ENCODE peak calls at places on chromosome 14, in five cellular contexts. P is testis, C is Peyer's patch, V is neural progenitor cell, B is psoas muscle. J is an unnamed sample.

GRCh38 chr14:92719890-92720323 is 28.5 kb downstream of the LGMN start:
- DNase-seq in P (peak), C (no peak), V (no peak), B (no peak), J (no peak)

GRCh38 chr14:26206640-26207039 is 391.2 kb downstream of the NOVA1 start:
- DNase-seq in P (no peak), C (no peak), V (no peak), B (no peak), J (no peak)

GRCh38 chr14:100404419-100404818 is 81.3 kb downstream of the SLC25A47 start:
- DNase-seq in P (no peak), C (no peak), V (no peak), B (no peak), J (no peak)

GRCh38 chr14:76863724-76864407 is 37.7 kb downstream of the LRRC74A start:
- DNase-seq in P (peak), C (peak), V (no peak), B (peak), J (no peak)

GRCh38 chr14:56731187-56731586 is 79.1 kb downstream of the OTX2 start:
- DNase-seq in P (no peak), C (no peak), V (no peak), B (no peak), J (no peak)

GRCh38 chr14:73660511-73660910 is 15.7 kb downstream of the DNAL1 start:
- DNase-seq in P (no peak), C (no peak), V (no peak), B (no peak), J (no peak)

GRCh38 chr14:75720828-75721227 is 59.8 kb downstream of the TTLL5 start:
- DNase-seq in P (peak), C (no peak), V (no peak), B (peak), J (no peak)

GRCh38 chr14:67999290-67999689 is 179.7 kb downstream of the RAD51B start:
- DNase-seq in P (no peak), C (no peak), V (no peak), B (no peak), J (no peak)

GRCh38 chr14:42079911-42080310 is 473.2 kb downstream of the LRFN5 start:
- DNase-seq in P (no peak), C (no peak), V (no peak), B (no peak), J (no peak)

GRCh38 chr14:24274101-24274543 is 2.7 kb upstream of the RABGGTA start:
- DNase-seq in P (no peak), C (peak), V (no peak), B (peak), J (no peak)

GRCh38 chr14:83733670-83734069 is 1796.3 kb upstream of the FLRT2 start:
- DNase-seq in P (no peak), C (no peak), V (no peak), B (no peak), J (no peak)

GRCh38 chr14:22613091-22613695 is 15.1 kb downstream of the ABHD4 start:
- DNase-seq in P (no peak), C (no peak), V (no peak), B (no peak), J (no peak)

GRCh38 chr14:39351708-39352107 is 80.5 kb downstream of the FBXO33 start:
- DNase-seq in P (no peak), C (no peak), V (no peak), B (no peak), J (no peak)

GRCh38 chr14:87461704-87462103 is 531.3 kb downstream of the GALC start:
- DNase-seq in P (no peak), C (no peak), V (peak), B (no peak), J (no peak)

GRCh38 chr14:103543721-103544626 is 15.0 kb downstream of the TRMT61A start:
- DNase-seq in P (peak), C (no peak), V (peak), B (peak), J (no peak)

GRCh38 chr14:96299441-96299840 is 43.4 kb downstream of the BDKRB1 start:
- DNase-seq in P (no peak), C (no peak), V (no peak), B (no peak), J (no peak)

GRCh38 chr14:105492051-105492965 is 1.3 kb downstream of the TEDC1 start:
- DNase-seq in P (no peak), C (no peak), V (no peak), B (peak), J (no peak)

GRCh38 chr14:101763941-101764709 is 2.6 kb downstream of the PPP2R5C start:
- DNase-seq in P (no peak), C (no peak), V (no peak), B (no peak), J (no peak)

GRCh38 chr14:65566820-65567522 is 154.4 kb downstream of the FUT8 start:
- DNase-seq in P (no peak), C (no peak), V (no peak), B (no peak), J (no peak)

GRCh38 chr14:44995196-44995595 is 33.2 kb downstream of the TOGARAM1 start:
- DNase-seq in P (no peak), C (no peak), V (no peak), B (no peak), J (no peak)

GRCh38 chr14:55433880-55434804 is 6.3 kb downstream of the TBPL2 start:
- DNase-seq in P (no peak), C (no peak), V (no peak), B (no peak), J (no peak)

GRCh38 chr14:57089901-57090300 is 178.8 kb downstream of the EXOC5 start:
- DNase-seq in P (no peak), C (no peak), V (no peak), B (no peak), J (no peak)

GRCh38 chr14:63276492-63277342 is 42.0 kb downstream of the GPHB5 start:
- DNase-seq in P (no peak), C (no peak), V (peak), B (no peak), J (no peak)

GRCh38 chr14:77053046-77053841 is 24.7 kb upstream of the IRF2BPL start:
- DNase-seq in P (peak), C (peak), V (peak), B (peak), J (peak)

GRCh38 chr14:91241848-91242247 is 2.7 kb downstream of the GPR68 start:
- DNase-seq in P (no peak), C (peak), V (no peak), B (no peak), J (peak)

GRCh38 chr14:68510201-68510600 is 282.7 kb downstream of the ZFP36L1 start:
- DNase-seq in P (peak), C (no peak), V (no peak), B (peak), J (no peak)

GRCh38 chr14:105855246-105855892 is 329.0 kb downstream of the TMEM121 start:
- DNase-seq in P (peak), C (peak), V (no peak), B (peak), J (no peak)

GRCh38 chr14:63383776-63384367 is 65.1 kb upstream of the GPHB5 start:
- DNase-seq in P (no peak), C (no peak), V (no peak), B (no peak), J (peak)

GRCh38 chr14:21063479-21063878 is 5.9 kb downstream of the RNASE8 start:
- DNase-seq in P (peak), C (no peak), V (peak), B (no peak), J (no peak)

GRCh38 chr14:85090681-85091080 is 439.3 kb upstream of the FLRT2 start:
- DNase-seq in P (no peak), C (no peak), V (no peak), B (no peak), J (no peak)

GRCh38 chr14:85088231-85088630 is 441.7 kb upstream of the FLRT2 start:
- DNase-seq in P (no peak), C (no peak), V (no peak), B (no peak), J (no peak)

GRCh38 chr14:85087201-85087600 is 442.7 kb upstream of the FLRT2 start:
- DNase-seq in P (no peak), C (no peak), V (no peak), B (no peak), J (no peak)

GRCh38 chr14:85084344-85084743 is 445.6 kb upstream of the FLRT2 start:
- DNase-seq in P (no peak), C (no peak), V (no peak), B (no peak), J (no peak)

DNA sequence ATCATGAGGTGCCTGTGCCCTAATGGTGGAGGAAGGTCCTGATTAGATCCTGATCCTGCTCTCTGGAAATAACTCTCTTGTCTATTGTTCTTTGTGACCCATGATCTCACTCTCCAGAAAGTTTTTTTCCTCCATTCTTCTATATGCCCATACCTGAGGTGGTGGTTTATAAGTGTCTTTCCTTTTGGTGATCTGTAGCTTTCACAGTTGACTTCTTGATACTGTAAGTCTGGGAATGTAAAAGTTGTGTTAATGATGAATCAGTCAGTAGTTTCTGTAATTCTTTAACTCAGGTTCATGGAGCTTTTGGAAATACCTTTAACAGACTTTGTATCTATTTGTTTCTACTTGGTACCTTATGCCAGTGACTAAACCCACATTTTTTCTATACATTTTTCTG is 444.0 kb upstream of the FLRT2 start:
- DNase-seq in P (no peak), C (no peak), V (no peak), B (no peak), J (no peak)
- H3K27ac ChIP-seq in P (no peak), C (no peak), V (no peak), B (no peak), J (no peak)

DNA sequence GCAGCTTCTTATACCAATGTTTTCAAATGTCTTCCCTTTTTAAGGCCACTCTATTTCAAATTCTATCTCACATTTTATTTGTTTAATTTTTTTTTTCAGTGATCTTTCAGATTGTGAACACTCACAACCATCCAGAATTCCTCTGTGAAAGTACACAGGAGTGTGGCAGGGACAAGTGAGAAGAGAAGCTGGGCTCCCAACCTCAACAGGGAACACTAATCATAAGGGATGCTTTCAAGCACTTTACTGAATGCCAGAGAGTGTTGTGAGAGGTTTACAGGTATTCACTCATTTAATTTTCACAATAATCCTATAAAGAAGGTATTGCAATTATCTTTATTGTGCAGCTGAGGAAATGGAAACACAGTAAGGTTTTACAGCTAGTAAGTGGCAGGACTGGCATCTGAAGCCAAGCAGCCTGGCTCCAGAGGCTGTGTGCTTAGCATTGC is 60.1 kb upstream of the PYGL start:
- DNase-seq in P (no peak), C (no peak), V (no peak), B (peak), J (no peak)
- H3K27ac ChIP-seq in P (no peak), C (no peak), V (no peak), B (peak), J (no peak)

GRCh38 chr14:71143391-71144290 is 236.4 kb downstream of the PCNX1 start:
- DNase-seq in P (no peak), C (peak), V (no peak), B (no peak), J (no peak)
- H3K27ac ChIP-seq in P (no peak), C (peak), V (no peak), B (no peak), J (no peak)

GRCh38 chr14:59278111-59278510 is 89.6 kb downstream of the DAAM1 start:
- DNase-seq in P (no peak), C (no peak), V (no peak), B (no peak), J (no peak)

GRCh38 chr14:59283380-59283779 is 94.9 kb downstream of the DAAM1 start:
- DNase-seq in P (no peak), C (no peak), V (no peak), B (no peak), J (no peak)

GRCh38 chr14:59281613-59282012 is 93.1 kb downstream of the DAAM1 start:
- DNase-seq in P (no peak), C (no peak), V (no peak), B (no peak), J (no peak)

GRCh38 chr14:59282366-59282765 is 93.9 kb downstream of the DAAM1 start:
- DNase-seq in P (no peak), C (no peak), V (no peak), B (no peak), J (no peak)

GRCh38 chr14:59280961-59281360 is 92.5 kb downstream of the DAAM1 start:
- DNase-seq in P (no peak), C (no peak), V (no peak), B (no peak), J (no peak)
- H3K27ac ChIP-seq in P (no peak), C (no peak), V (no peak), B (no peak), J (no peak)

GRCh38 chr14:94171208-94171607 is 2.9 kb upstream of the PPP4R4 start:
- DNase-seq in P (no peak), C (no peak), V (no peak), B (peak), J (no peak)
- H3K27ac ChIP-seq in P (no peak), C (no peak), V (no peak), B (peak), J (no peak)